ENCODE peak calls at places on chromosomes 12 and 14, in five cellular contexts. G is tibial nerve, W is OCI-LY7, V is left ventricle myocardium inferior, Y is AG04449. Z is an unnamed sample.

GRCh38 chr14:90446405-90446804 is 49.6 kb downstream of the CALM1 start:
- DNase-seq in G (no peak), W (no peak), V (no peak), Y (no peak), Z (no peak)

GRCh38 chr12:2113501-2113912 is 60.7 kb downstream of the CACNA1C start:
- DNase-seq in G (no peak), W (no peak), V (peak), Y (no peak), Z (no peak)

GRCh38 chr12:105696-106095 is 39.1 kb downstream of the IQSEC3 start:
- DNase-seq in G (no peak), W (no peak), V (no peak), Y (no peak), Z (no peak)

GRCh38 chr12:127310548-127310947 is 956.4 kb upstream of the TMEM132C start:
- DNase-seq in G (no peak), W (no peak), V (no peak), Y (no peak), Z (no peak)

GRCh38 chr14:92906823-92907222 is 16.1 kb upstream of the CHGA start:
- DNase-seq in G (no peak), W (no peak), V (no peak), Y (no peak), Z (no peak)

GRCh38 chr12:93571360-93571853 is 1.1 kb upstream of the SOCS2 start:
- DNase-seq in G (peak), W (no peak), V (peak), Y (no peak), Z (peak)

GRCh38 chr14:83744901-83745300 is 1785.0 kb upstream of the FLRT2 start:
- DNase-seq in G (no peak), W (no peak), V (no peak), Y (no peak), Z (no peak)

GRCh38 chr14:28952707-28953106 is 186.1 kb downstream of the FOXG1 start:
- DNase-seq in G (no peak), W (no peak), V (no peak), Y (no peak), Z (no peak)

GRCh38 chr12:94175763-94176660 is 27.6 kb downstream of the PLXNC1 start:
- DNase-seq in G (no peak), W (peak), V (no peak), Y (no peak), Z (no peak)

GRCh38 chr14:70350078-70350477 is 9.4 kb downstream of the COX16 start:
- DNase-seq in G (no peak), W (no peak), V (no peak), Y (no peak), Z (no peak)

GRCh38 chr12:122945047-122945592 is 21.1 kb downstream of the ABCB9 start:
- DNase-seq in G (no peak), W (no peak), V (no peak), Y (no peak), Z (no peak)

GRCh38 chr14:56918849-56919574 is 108.7 kb upstream of the OTX2 start:
- DNase-seq in G (no peak), W (no peak), V (no peak), Y (no peak), Z (no peak)

GRCh38 chr12:47909839-47910465 is 5.2 kb upstream of the VDR start:
- DNase-seq in G (no peak), W (no peak), V (no peak), Y (no peak), Z (no peak)

GRCh38 chr14:105646175-105646574 is 119.8 kb downstream of the TMEM121 start:
- DNase-seq in G (no peak), W (no peak), V (no peak), Y (no peak), Z (no peak)

GRCh38 chr12:19739195-19739776 is 300.0 kb downstream of the AEBP2 start:
- DNase-seq in G (no peak), W (peak), V (no peak), Y (no peak), Z (peak)

GRCh38 chr14:90288646-90289355 is 32.4 kb downstream of the PSMC1 start:
- DNase-seq in G (no peak), W (no peak), V (peak), Y (no peak), Z (no peak)

GRCh38 chr12:85016423-85016822 is 19.7 kb downstream of the TSPAN19 start:
- DNase-seq in G (no peak), W (no peak), V (no peak), Y (peak), Z (peak)

GRCh38 chr12:7439579-7440505 is 4.1 kb downstream of the CD163L1 start:
- DNase-seq in G (no peak), W (no peak), V (no peak), Y (no peak), Z (peak)

GRCh38 chr14:64950889-64951288 is 8.3 kb upstream of the GPX2 start:
- DNase-seq in G (no peak), W (no peak), V (peak), Y (no peak), Z (no peak)

GRCh38 chr14:36971263-36971855 is 201.0 kb downstream of the SLC25A21 start:
- DNase-seq in G (no peak), W (no peak), V (no peak), Y (no peak), Z (no peak)

GRCh38 chr12:12228402-12228801 is 38.4 kb downstream of the LRP6 start:
- DNase-seq in G (no peak), W (no peak), V (no peak), Y (no peak), Z (no peak)

GRCh38 chr12:47867496-47867941 is 37.3 kb downstream of the VDR start:
- DNase-seq in G (no peak), W (no peak), V (no peak), Y (peak), Z (no peak)

GRCh38 chr12:96239711-96240234 is 45.6 kb downstream of the ELK3 start:
- DNase-seq in G (no peak), W (no peak), V (peak), Y (no peak), Z (no peak)

GRCh38 chr14:65156568-65157366 is 54.5 kb upstream of the MAX start:
- DNase-seq in G (no peak), W (peak), V (no peak), Y (no peak), Z (peak)

GRCh38 chr14:92549853-92550244 is 36.3 kb downstream of the RIN3 start:
- DNase-seq in G (no peak), W (no peak), V (peak), Y (no peak), Z (peak)

GRCh38 chr14:42368234-42368633 is 761.6 kb downstream of the LRFN5 start:
- DNase-seq in G (no peak), W (no peak), V (no peak), Y (no peak), Z (no peak)

GRCh38 chr14:84065811-84066210 is 1464.1 kb upstream of the FLRT2 start:
- DNase-seq in G (no peak), W (no peak), V (no peak), Y (no peak), Z (no peak)

GRCh38 chr14:73744874-73745529 is 30.8 kb upstream of the PNMA1 start:
- DNase-seq in G (no peak), W (peak), V (no peak), Y (no peak), Z (no peak)

GRCh38 chr14:45364565-45364964 is 111.6 kb upstream of the MIS18BP1 start:
- DNase-seq in G (no peak), W (no peak), V (no peak), Y (no peak), Z (no peak)

GRCh38 chr12:92012691-92013090 is 133.0 kb downstream of the BTG1 start:
- DNase-seq in G (no peak), W (no peak), V (no peak), Y (no peak), Z (no peak)

GRCh38 chr12:65534105-65534841 is 255.8 kb downstream of the MSRB3 start:
- DNase-seq in G (no peak), W (no peak), V (no peak), Y (no peak), Z (no peak)

DNA sequence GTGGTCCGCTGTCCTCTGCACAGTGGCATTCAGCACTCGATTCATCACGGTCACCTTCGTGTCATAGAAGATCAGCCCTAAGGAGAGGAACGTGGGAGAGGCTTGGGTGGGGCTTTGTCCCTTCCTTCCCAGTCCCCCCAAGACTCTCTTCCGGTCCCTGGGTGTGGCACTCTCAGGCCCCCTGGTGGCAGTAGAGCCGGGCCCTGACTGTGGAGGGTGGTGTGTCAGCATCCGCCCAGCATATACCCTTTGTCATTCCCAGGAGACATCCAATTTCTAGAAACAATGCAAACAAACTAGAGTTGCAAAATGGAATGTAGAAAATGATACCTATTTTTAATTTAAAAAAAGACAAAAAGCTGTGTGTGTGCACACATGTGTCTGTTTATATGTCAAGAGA is 45.0 kb downstream of the TRAFD1 start:
- DNase-seq in G (no peak), W (peak), V (no peak), Y (no peak), Z (no peak)
- TF ChIP-seq CTCF in G (no peak), W (peak), V (peak), Y (peak), Z (peak)

GRCh38 chr12:81815611-81816010 is 56.5 kb upstream of the PPFIA2 start:
- DNase-seq in G (no peak), W (no peak), V (no peak), Y (no peak), Z (no peak)
- TF ChIP-seq CTCF in G (no peak), W (no peak), V (no peak), Y (no peak), Z (no peak)

DNA sequence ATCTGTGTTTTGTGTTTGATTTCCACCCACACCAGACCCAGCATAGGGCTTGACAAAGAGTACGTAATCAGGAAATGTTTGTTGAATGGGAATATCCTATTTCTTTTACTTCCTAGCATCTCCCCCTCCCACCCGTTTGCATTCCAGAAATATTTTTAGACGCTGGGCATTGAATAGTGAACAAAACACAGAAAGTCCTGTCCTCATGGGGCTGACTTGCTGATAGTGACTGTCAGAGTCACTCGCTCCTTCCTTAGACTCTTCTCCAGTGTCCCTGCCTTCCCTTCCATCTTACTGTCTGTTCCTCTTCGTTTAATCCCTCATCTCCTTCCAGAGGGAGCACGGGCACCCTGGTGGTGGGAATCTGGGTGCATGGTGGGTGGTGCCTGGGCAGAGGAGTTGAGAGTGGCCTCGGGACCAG is 53.6 kb downstream of the SLC25A47 start:
- DNase-seq in G (no peak), W (no peak), V (no peak), Y (no peak), Z (no peak)
- TF ChIP-seq CTCF in G (no peak), W (peak), V (no peak), Y (peak), Z (no peak)

GRCh38 chr12:79006306-79006705 is 141.7 kb downstream of the SYT1 start:
- DNase-seq in G (no peak), W (no peak), V (no peak), Y (no peak), Z (no peak)
- TF ChIP-seq CTCF in G (no peak), W (peak), V (no peak), Y (peak), Z (peak)

GRCh38 chr12:32106517-32107366 is at the start of gene BICD1:
- DNase-seq in G (peak), W (peak), V (peak), Y (no peak), Z (peak)
- TF ChIP-seq CTCF in G (peak), W (peak), V (peak), Y (peak), Z (no peak)

GRCh38 chr12:4864575-4864974 is 45.1 kb upstream of the KCNA1 start:
- DNase-seq in G (no peak), W (no peak), V (no peak), Y (no peak), Z (no peak)

GRCh38 chr12:4870423-4870822 is 39.3 kb upstream of the KCNA1 start:
- DNase-seq in G (no peak), W (no peak), V (no peak), Y (no peak), Z (no peak)

GRCh38 chr12:4866288-4866687 is 43.4 kb upstream of the KCNA1 start:
- DNase-seq in G (no peak), W (no peak), V (no peak), Y (no peak), Z (no peak)

GRCh38 chr12:4865246-4865645 is 44.5 kb upstream of the KCNA1 start:
- DNase-seq in G (no peak), W (no peak), V (no peak), Y (no peak), Z (no peak)

GRCh38 chr12:4867384-4867783 is 42.3 kb upstream of the KCNA1 start:
- DNase-seq in G (no peak), W (no peak), V (no peak), Y (no peak), Z (no peak)
- TF ChIP-seq CTCF in G (no peak), W (no peak), V (no peak), Y (no peak), Z (no peak)

Z was measured in AG09319.